ENCODE peak calls at places on chromosomes 3 and 15, in six cellular contexts. Y, I, P, H, B and G are unnamed samples.

GRCh38 chr15:68337826-68338225 is 60.3 kb downstream of the FEM1B start:
- DNase-seq in B (no peak), I (no peak), H (no peak), P (no peak), Y (no peak), G (no peak)

GRCh38 chr3:37922721-37923575 is 61.3 kb downstream of the CTDSPL start:
- DNase-seq in I (no peak), P (no peak), Y (no peak), H (no peak), B (peak; percentile 46), G (no peak)

GRCh38 chr15:73796266-73796939 is 43.3 kb upstream of the INSYN1 start:
- DNase-seq in P (no peak), Y (no peak), I (no peak), B (no peak), H (no peak), G (no peak)

GRCh38 chr3:174441588-174442316 is 417.4 kb upstream of the NAALADL2 start:
- DNase-seq in H (no peak), P (no peak), Y (no peak), I (peak; percentile 77), B (peak; percentile 87), G (peak; percentile 79)

GRCh38 chr3:66302288-66302687 is 81.5 kb downstream of the SLC25A26 start:
- DNase-seq in Y (no peak), I (no peak), H (no peak), P (no peak), B (no peak), G (no peak)

GRCh38 chr15:56783156-56783856 is 50.0 kb upstream of the ZNF280D start:
- DNase-seq in H (no peak), B (no peak), Y (no peak), I (no peak), P (no peak), G (no peak)

GRCh38 chr3:46371802-46372340 is 1.1 kb downstream of the CCR5 start:
- DNase-seq in P (no peak), I (no peak), Y (no peak), H (no peak), B (no peak), G (no peak)

GRCh38 chr3:148433665-148434064 is 264.0 kb upstream of the AGTR1 start:
- DNase-seq in Y (no peak), H (no peak), I (no peak), P (no peak), B (no peak), G (no peak)

GRCh38 chr3:59607628-59608027 is 557.8 kb upstream of the CFAP20DC start:
- DNase-seq in H (no peak), B (peak; percentile 39), I (no peak), Y (no peak), P (no peak), G (peak; percentile 13)

GRCh38 chr15:29815000-29815704 is 7.1 kb downstream of the TJP1 start:
- DNase-seq in Y (no peak), H (no peak), P (no peak), B (peak; percentile 55), I (no peak), G (no peak)

GRCh38 chr3:99396651-99397050 is 241.7 kb upstream of the COL8A1 start:
- DNase-seq in B (no peak), I (no peak), P (no peak), Y (no peak), H (no peak), G (peak; percentile 10)

GRCh38 chr3:38579551-38580449 is 69.7 kb downstream of the SCN5A start:
- DNase-seq in H (peak; percentile 15), P (no peak), Y (no peak), I (no peak), B (peak; percentile 6), G (no peak)

GRCh38 chr15:77964193-77964592 is 113.3 kb downstream of the TBC1D2B start:
- DNase-seq in I (no peak), Y (no peak), H (no peak), B (no peak), P (no peak), G (no peak)

GRCh38 chr15:98823012-98823458 is 174.7 kb downstream of the IGF1R start:
- DNase-seq in Y (no peak), I (peak; percentile 40), B (peak; percentile 91), P (no peak), H (no peak), G (peak; percentile 75)